ENCODE peak calls at places on chromosome 4, in four cellular contexts. One of them, this sample, is unnamed. For H3K36me3, the result is how much of the 10 kb centered on the place peaks cover.

GRCh38 chr4:152007108-152007507 is 246.3 kb upstream of the GATB start:
- DNase-seq in CD8-positive, alpha-beta T cell: no peak
- DNase-seq in heart left ventricle: no peak
- DNase-seq in heart right ventricle: no peak
- DNase-seq in this sample: no peak

GRCh38 chr4:106530816-106531215 is 162.2 kb upstream of the GIMD1 start:
- DNase-seq in CD8-positive, alpha-beta T cell: no peak
- DNase-seq in heart left ventricle: no peak
- DNase-seq in heart right ventricle: no peak
- DNase-seq in this sample: no peak

GRCh38 chr4:155891058-155891457 is 12.4 kb upstream of the TDO2 start:
- DNase-seq in CD8-positive, alpha-beta T cell: no peak
- DNase-seq in heart left ventricle: no peak
- DNase-seq in heart right ventricle: no peak
- DNase-seq in this sample: no peak

GRCh38 chr4:86274642-86275041 is 85.2 kb downstream of the MAPK10 start:
- DNase-seq in CD8-positive, alpha-beta T cell: no peak
- DNase-seq in heart left ventricle: no peak
- DNase-seq in heart right ventricle: no peak
- DNase-seq in this sample: no peak

GRCh38 chr4:6924361-6924779 is 14.7 kb downstream of the TBC1D14 start:
- DNase-seq in CD8-positive, alpha-beta T cell: no peak
- DNase-seq in heart left ventricle: no peak
- DNase-seq in heart right ventricle: no peak
- DNase-seq in this sample: no peak

GRCh38 chr4:3312362-3312761 is 19.5 kb downstream of the RGS12 start:
- DNase-seq in CD8-positive, alpha-beta T cell: no peak
- DNase-seq in heart left ventricle: peak
- DNase-seq in heart right ventricle: no peak
- DNase-seq in this sample: no peak

GRCh38 chr4:82431026-82431745 is 796 bp downstream of the ENOPH1 start:
- DNase-seq in CD8-positive, alpha-beta T cell: peak
- DNase-seq in heart left ventricle: peak
- DNase-seq in heart right ventricle: no peak
- DNase-seq in this sample: peak

GRCh38 chr4:53455766-53456165 is 78.3 kb downstream of the FIP1L1 start:
- DNase-seq in CD8-positive, alpha-beta T cell: no peak
- DNase-seq in heart left ventricle: no peak
- DNase-seq in heart right ventricle: no peak
- DNase-seq in this sample: no peak

GRCh38 chr4:53346920-53347852 is 18.7 kb downstream of the SCFD2 start:
- DNase-seq in CD8-positive, alpha-beta T cell: no peak
- DNase-seq in heart left ventricle: peak
- DNase-seq in heart right ventricle: peak
- DNase-seq in this sample: no peak

GRCh38 chr4:137267024-137267423 is 265.3 kb downstream of the PCDH18 start:
- DNase-seq in CD8-positive, alpha-beta T cell: no peak
- DNase-seq in heart left ventricle: no peak
- DNase-seq in heart right ventricle: no peak
- DNase-seq in this sample: no peak

GRCh38 chr4:98113005-98113404 is 30.3 kb downstream of the STPG2 start:
- DNase-seq in CD8-positive, alpha-beta T cell: no peak
- DNase-seq in heart left ventricle: no peak
- DNase-seq in heart right ventricle: peak
- DNase-seq in this sample: peak

GRCh38 chr4:36054750-36055467 is 189.4 kb downstream of the ARAP2 start:
- DNase-seq in CD8-positive, alpha-beta T cell: no peak
- DNase-seq in heart left ventricle: no peak
- DNase-seq in heart right ventricle: no peak
- DNase-seq in this sample: no peak

GRCh38 chr4:88244821-88245579 is 39.4 kb downstream of the PPM1K start:
- DNase-seq in CD8-positive, alpha-beta T cell: peak
- DNase-seq in heart left ventricle: no peak
- DNase-seq in heart right ventricle: no peak
- DNase-seq in this sample: peak

GRCh38 chr4:7630559-7631287 is 196.0 kb upstream of the PSAPL1 start:
- DNase-seq in CD8-positive, alpha-beta T cell: no peak
- DNase-seq in heart left ventricle: peak
- DNase-seq in heart right ventricle: peak
- DNase-seq in this sample: no peak

DNA sequence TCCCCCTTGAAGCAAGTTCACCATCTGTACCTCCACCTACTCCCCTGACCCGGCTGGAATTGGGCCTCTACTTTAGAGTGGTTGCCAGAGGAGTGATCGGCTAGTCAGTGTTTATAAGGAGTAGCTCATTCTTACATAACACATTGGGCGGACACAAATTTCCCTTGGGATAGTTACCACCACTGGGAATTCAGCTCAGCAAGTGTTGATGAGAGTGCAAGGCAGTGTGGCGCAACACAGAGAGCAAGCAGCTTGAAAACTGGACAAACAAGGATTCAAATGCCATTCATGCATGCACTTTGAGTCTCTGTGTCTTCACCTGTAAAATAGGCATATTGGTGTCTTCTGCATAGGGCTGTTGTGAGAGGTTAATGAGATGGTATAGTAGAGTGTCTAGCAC is 92.7 kb downstream of the STK32B start:
- DNase-seq in CD8-positive, alpha-beta T cell: no peak
- DNase-seq in heart left ventricle: no peak
- DNase-seq in heart right ventricle: no peak
- DNase-seq in this sample: no peak
- H3K36me3 ChIP-seq in CD8-positive, alpha-beta T cell: under half
- H3K36me3 ChIP-seq in heart left ventricle: under half
- H3K36me3 ChIP-seq in heart right ventricle: under half
- H3K36me3 ChIP-seq in this sample: under half

DNA sequence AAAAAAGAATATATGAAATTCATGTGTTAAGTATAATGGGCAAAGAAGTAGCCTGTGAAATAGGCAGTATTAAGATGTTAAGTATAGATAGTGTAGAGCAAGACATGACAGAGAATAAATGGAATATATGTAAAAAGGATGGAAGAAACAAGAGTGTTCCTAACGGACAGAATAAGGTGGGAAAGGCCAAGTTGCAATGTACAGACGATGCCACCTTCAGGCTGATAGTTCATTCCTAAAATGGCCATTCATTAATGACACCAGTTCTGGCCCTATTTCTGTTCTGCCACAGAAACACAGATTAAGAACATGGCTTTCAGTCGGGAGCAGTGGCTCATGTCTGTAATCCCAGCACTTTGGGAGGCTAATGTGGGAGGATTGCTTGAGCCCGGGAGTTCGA is 4.4 kb upstream of the FAM184B start:
- DNase-seq in CD8-positive, alpha-beta T cell: no peak
- DNase-seq in heart left ventricle: no peak
- DNase-seq in heart right ventricle: no peak
- DNase-seq in this sample: no peak
- TF ChIP-seq CTCF in CD8-positive, alpha-beta T cell: no peak
- TF ChIP-seq CTCF in heart left ventricle: no peak
- TF ChIP-seq CTCF in heart right ventricle: no peak
- TF ChIP-seq CTCF in this sample: peak

GRCh38 chr4:173014113-173014558 is 154.5 kb upstream of the GALNT7 start:
- DNase-seq in CD8-positive, alpha-beta T cell: no peak
- DNase-seq in heart left ventricle: peak
- DNase-seq in heart right ventricle: peak
- DNase-seq in this sample: peak
- H3K36me3 ChIP-seq in CD8-positive, alpha-beta T cell: under half
- H3K36me3 ChIP-seq in heart left ventricle: under half
- H3K36me3 ChIP-seq in heart right ventricle: under half
- H3K36me3 ChIP-seq in this sample: under half

DNA sequence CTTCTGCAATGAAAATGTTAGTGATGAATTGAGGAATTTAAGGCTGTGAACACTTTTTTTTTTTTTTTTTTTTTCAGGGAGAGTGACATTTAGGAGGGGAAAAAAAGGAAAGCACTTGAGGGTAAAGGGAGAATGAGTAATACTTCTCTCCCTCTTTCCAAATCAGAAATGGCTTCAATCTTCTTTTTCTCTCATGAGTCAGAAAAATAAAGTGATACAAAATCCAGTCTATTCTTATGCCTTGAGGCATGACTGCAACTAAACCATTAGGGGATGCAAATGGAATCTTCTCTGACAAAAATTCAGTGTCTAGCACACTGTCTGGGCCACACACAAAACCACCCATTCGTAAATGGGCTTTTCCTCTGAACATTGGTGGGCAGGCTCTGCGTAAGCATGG is 46.7 kb upstream of the POU4F2 start:
- DNase-seq in CD8-positive, alpha-beta T cell: no peak
- DNase-seq in heart left ventricle: no peak
- DNase-seq in heart right ventricle: no peak
- DNase-seq in this sample: no peak
- TF ChIP-seq CTCF in CD8-positive, alpha-beta T cell: no peak
- TF ChIP-seq CTCF in heart left ventricle: no peak
- TF ChIP-seq CTCF in heart right ventricle: no peak
- TF ChIP-seq CTCF in this sample: no peak

GRCh38 chr4:80029364-80029763 is 43.7 kb downstream of the ANTXR2 start:
- DNase-seq in CD8-positive, alpha-beta T cell: no peak
- DNase-seq in heart left ventricle: no peak
- DNase-seq in heart right ventricle: no peak
- DNase-seq in this sample: no peak
- H3K36me3 ChIP-seq in CD8-positive, alpha-beta T cell: under half
- H3K36me3 ChIP-seq in heart left ventricle: under half
- H3K36me3 ChIP-seq in heart right ventricle: under half
- H3K36me3 ChIP-seq in this sample: under half

GRCh38 chr4:81404294-81404693 is 67.4 kb downstream of the RASGEF1B start:
- DNase-seq in CD8-positive, alpha-beta T cell: no peak
- DNase-seq in heart left ventricle: no peak
- DNase-seq in heart right ventricle: no peak
- DNase-seq in this sample: no peak
- TF ChIP-seq CTCF in CD8-positive, alpha-beta T cell: no peak
- TF ChIP-seq CTCF in heart left ventricle: no peak
- TF ChIP-seq CTCF in heart right ventricle: no peak
- TF ChIP-seq CTCF in this sample: no peak

GRCh38 chr4:143531773-143532491 is 18.4 kb downstream of the SMARCA5 start:
- DNase-seq in CD8-positive, alpha-beta T cell: no peak
- DNase-seq in heart left ventricle: no peak
- DNase-seq in heart right ventricle: no peak
- DNase-seq in this sample: no peak

GRCh38 chr4:143531368-143531767 is 17.9 kb downstream of the SMARCA5 start:
- DNase-seq in CD8-positive, alpha-beta T cell: no peak
- DNase-seq in heart left ventricle: no peak
- DNase-seq in heart right ventricle: no peak
- DNase-seq in this sample: peak
- H3K36me3 ChIP-seq in CD8-positive, alpha-beta T cell: under half
- H3K36me3 ChIP-seq in heart left ventricle: under half
- H3K36me3 ChIP-seq in heart right ventricle: under half
- H3K36me3 ChIP-seq in this sample: half or more

DNA sequence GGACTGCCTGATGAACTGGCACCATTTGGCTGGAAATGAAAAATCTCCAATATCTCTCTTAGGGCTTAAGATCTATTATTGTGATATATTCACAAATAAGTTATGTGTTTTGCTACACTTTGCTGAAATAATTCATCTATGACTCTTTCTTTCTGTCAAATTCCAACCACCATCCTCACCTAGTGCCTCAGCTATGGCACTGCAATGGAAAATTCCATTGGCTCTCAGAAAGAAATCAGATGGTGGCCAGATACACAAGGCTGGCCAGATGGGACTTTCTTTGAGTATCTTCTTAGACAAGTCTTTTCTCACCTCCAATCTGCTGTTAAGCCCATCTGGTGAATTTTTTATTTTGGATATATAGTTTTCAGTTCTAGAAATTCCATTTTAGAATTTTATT is 28.0 kb downstream of the NAT8L start:
- DNase-seq in CD8-positive, alpha-beta T cell: no peak
- DNase-seq in heart left ventricle: no peak
- DNase-seq in heart right ventricle: no peak
- DNase-seq in this sample: no peak
- TF ChIP-seq CTCF in CD8-positive, alpha-beta T cell: no peak
- TF ChIP-seq CTCF in heart left ventricle: no peak
- TF ChIP-seq CTCF in heart right ventricle: no peak
- TF ChIP-seq CTCF in this sample: no peak

GRCh38 chr4:159871141-159871540 is 768.3 kb downstream of the RAPGEF2 start:
- DNase-seq in CD8-positive, alpha-beta T cell: no peak
- DNase-seq in heart left ventricle: no peak
- DNase-seq in heart right ventricle: no peak
- DNase-seq in this sample: no peak

GRCh38 chr4:159864337-159864736 is 761.5 kb downstream of the RAPGEF2 start:
- DNase-seq in CD8-positive, alpha-beta T cell: no peak
- DNase-seq in heart left ventricle: no peak
- DNase-seq in heart right ventricle: no peak
- DNase-seq in this sample: no peak

DNA sequence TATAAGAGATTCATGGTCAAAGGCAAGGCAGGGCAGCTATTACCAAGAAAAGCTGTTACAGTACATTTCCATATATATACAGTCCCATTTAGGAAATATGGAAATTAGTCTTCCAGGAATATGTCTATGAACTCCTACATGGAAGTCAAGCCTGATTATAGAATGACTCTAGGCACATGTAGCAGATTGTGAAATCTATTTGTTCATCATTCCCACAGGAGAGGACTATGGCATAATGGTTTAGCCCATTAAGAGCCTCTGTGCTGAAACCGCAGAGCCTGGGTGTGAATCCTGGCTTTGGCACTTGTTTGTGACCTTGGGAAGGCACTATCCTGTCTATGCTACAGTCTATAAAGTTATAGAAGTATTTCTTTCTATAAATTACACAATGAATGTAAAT is 764.8 kb downstream of the RAPGEF2 start:
- DNase-seq in CD8-positive, alpha-beta T cell: no peak
- DNase-seq in heart left ventricle: no peak
- DNase-seq in heart right ventricle: no peak
- DNase-seq in this sample: no peak
- H3K36me3 ChIP-seq in CD8-positive, alpha-beta T cell: under half
- H3K36me3 ChIP-seq in heart left ventricle: under half
- H3K36me3 ChIP-seq in heart right ventricle: under half
- H3K36me3 ChIP-seq in this sample: under half

GRCh38 chr4:4914059-4914820 is 54.8 kb downstream of the MSX1 start:
- DNase-seq in CD8-positive, alpha-beta T cell: no peak
- DNase-seq in heart left ventricle: no peak
- DNase-seq in heart right ventricle: no peak
- DNase-seq in this sample: no peak

GRCh38 chr4:4912155-4912554 is 52.7 kb downstream of the MSX1 start:
- DNase-seq in CD8-positive, alpha-beta T cell: no peak
- DNase-seq in heart left ventricle: no peak
- DNase-seq in heart right ventricle: no peak
- DNase-seq in this sample: no peak

GRCh38 chr4:4913147-4913561 is 53.7 kb downstream of the MSX1 start:
- DNase-seq in CD8-positive, alpha-beta T cell: no peak
- DNase-seq in heart left ventricle: no peak
- DNase-seq in heart right ventricle: no peak
- DNase-seq in this sample: no peak

GRCh38 chr4:4914965-4915845 is 55.7 kb downstream of the MSX1 start:
- DNase-seq in CD8-positive, alpha-beta T cell: no peak
- DNase-seq in heart left ventricle: no peak
- DNase-seq in heart right ventricle: no peak
- DNase-seq in this sample: no peak

DNA sequence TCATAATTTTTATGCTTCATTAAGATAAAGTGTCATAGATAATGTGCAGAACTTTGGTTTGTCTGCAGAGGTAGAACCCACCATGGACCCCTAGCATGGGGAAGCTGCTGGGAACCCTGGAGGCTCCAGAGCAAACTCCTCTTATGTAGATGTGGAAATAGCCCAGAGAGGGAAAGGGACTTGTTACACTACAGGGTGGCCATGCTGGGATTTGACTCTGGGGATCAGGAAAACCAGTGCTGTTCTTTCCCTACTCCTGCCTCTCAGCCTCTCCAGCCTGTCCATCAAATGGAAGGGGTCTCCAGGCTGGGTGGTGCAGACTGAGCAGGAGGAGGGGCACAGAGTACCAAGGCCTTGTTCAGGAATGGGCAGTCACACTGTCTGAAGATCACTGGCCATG is 54.2 kb downstream of the MSX1 start:
- DNase-seq in CD8-positive, alpha-beta T cell: no peak
- DNase-seq in heart left ventricle: no peak
- DNase-seq in heart right ventricle: no peak
- DNase-seq in this sample: no peak
- TF ChIP-seq CTCF in CD8-positive, alpha-beta T cell: no peak
- TF ChIP-seq CTCF in heart left ventricle: no peak
- TF ChIP-seq CTCF in heart right ventricle: no peak
- TF ChIP-seq CTCF in this sample: no peak

This sample was measured in OCI-LY7.